ENCODE peak calls at places on chromosomes 1 and 21, in five cellular contexts. One of them, this sample, is unnamed.

GRCh38 chr1:215597961-215598360 is 30.9 kb downstream of the KCTD3 start:
- DNase-seq in fibroblast of the aortic adventitia: no peak
- DNase-seq in CD14-positive monocyte: no peak
- DNase-seq in heart right ventricle: no peak
- DNase-seq in nephron progenitor cell: no peak
- DNase-seq in this sample: no peak

GRCh38 chr1:228064741-228065542 is 17.6 kb upstream of the ARF1 start:
- DNase-seq in fibroblast of the aortic adventitia: no peak
- DNase-seq in CD14-positive monocyte: peak; percentile 44
- DNase-seq in nephron progenitor cell: no peak
- DNase-seq in heart right ventricle: no peak
- DNase-seq in this sample: peak; percentile 66

GRCh38 chr21:26795866-26796329 is 49.3 kb downstream of the ADAMTS1 start:
- DNase-seq in nephron progenitor cell: no peak
- DNase-seq in CD14-positive monocyte: no peak
- DNase-seq in fibroblast of the aortic adventitia: peak; percentile 98
- DNase-seq in heart right ventricle: no peak
- DNase-seq in this sample: peak; percentile 75

GRCh38 chr1:109620890-109621289 is 1.3 kb downstream of the AMPD2 start:
- DNase-seq in heart right ventricle: peak; percentile 93
- DNase-seq in fibroblast of the aortic adventitia: peak; percentile 91
- DNase-seq in nephron progenitor cell: peak; percentile 93
- DNase-seq in CD14-positive monocyte: peak; percentile 98
- DNase-seq in this sample: peak; percentile 100

GRCh38 chr1:30697571-30697970 is 25.8 kb downstream of the MATN1 start:
- DNase-seq in heart right ventricle: no peak
- DNase-seq in fibroblast of the aortic adventitia: no peak
- DNase-seq in CD14-positive monocyte: no peak
- DNase-seq in nephron progenitor cell: no peak
- DNase-seq in this sample: peak; percentile 78

GRCh38 chr1:26083246-26083645 is 15.8 kb upstream of the TRIM63 start:
- DNase-seq in nephron progenitor cell: no peak
- DNase-seq in fibroblast of the aortic adventitia: peak; percentile 54
- DNase-seq in CD14-positive monocyte: no peak
- DNase-seq in heart right ventricle: no peak
- DNase-seq in this sample: peak; percentile 65

GRCh38 chr21:39314155-39315027 is 959 bp upstream of the BRWD1 start:
- DNase-seq in heart right ventricle: peak; percentile 51
- DNase-seq in nephron progenitor cell: peak; percentile 61
- DNase-seq in fibroblast of the aortic adventitia: peak; percentile 78
- DNase-seq in CD14-positive monocyte: no peak
- DNase-seq in this sample: peak; percentile 92

GRCh38 chr1:204829133-204829532 is 41.5 kb upstream of the NFASC start:
- DNase-seq in nephron progenitor cell: no peak
- DNase-seq in CD14-positive monocyte: no peak
- DNase-seq in fibroblast of the aortic adventitia: no peak
- DNase-seq in heart right ventricle: no peak
- DNase-seq in this sample: no peak

GRCh38 chr1:170664828-170665617 is 1.1 kb downstream of the PRRX1 start:
- DNase-seq in fibroblast of the aortic adventitia: peak; percentile 59
- DNase-seq in heart right ventricle: peak; percentile 61
- DNase-seq in nephron progenitor cell: peak; percentile 46
- DNase-seq in CD14-positive monocyte: no peak
- DNase-seq in this sample: peak; percentile 89
- TF ChIP-seq CTCF in fibroblast of the aortic adventitia: peak; percentile 36
- TF ChIP-seq CTCF in heart right ventricle: peak; percentile 44
- TF ChIP-seq CTCF in nephron progenitor cell: no peak
- TF ChIP-seq CTCF in CD14-positive monocyte: no peak
- TF ChIP-seq CTCF in this sample: peak; percentile 29

GRCh38 chr1:156549390-156549789 is 23.0 kb downstream of the IQGAP3 start:
- DNase-seq in heart right ventricle: no peak
- DNase-seq in fibroblast of the aortic adventitia: no peak
- DNase-seq in nephron progenitor cell: no peak
- DNase-seq in CD14-positive monocyte: no peak
- DNase-seq in this sample: no peak
- TF ChIP-seq CTCF in heart right ventricle: no peak
- TF ChIP-seq CTCF in fibroblast of the aortic adventitia: no peak
- TF ChIP-seq CTCF in nephron progenitor cell: no peak
- TF ChIP-seq CTCF in CD14-positive monocyte: no peak
- TF ChIP-seq CTCF in this sample: no peak

DNA sequence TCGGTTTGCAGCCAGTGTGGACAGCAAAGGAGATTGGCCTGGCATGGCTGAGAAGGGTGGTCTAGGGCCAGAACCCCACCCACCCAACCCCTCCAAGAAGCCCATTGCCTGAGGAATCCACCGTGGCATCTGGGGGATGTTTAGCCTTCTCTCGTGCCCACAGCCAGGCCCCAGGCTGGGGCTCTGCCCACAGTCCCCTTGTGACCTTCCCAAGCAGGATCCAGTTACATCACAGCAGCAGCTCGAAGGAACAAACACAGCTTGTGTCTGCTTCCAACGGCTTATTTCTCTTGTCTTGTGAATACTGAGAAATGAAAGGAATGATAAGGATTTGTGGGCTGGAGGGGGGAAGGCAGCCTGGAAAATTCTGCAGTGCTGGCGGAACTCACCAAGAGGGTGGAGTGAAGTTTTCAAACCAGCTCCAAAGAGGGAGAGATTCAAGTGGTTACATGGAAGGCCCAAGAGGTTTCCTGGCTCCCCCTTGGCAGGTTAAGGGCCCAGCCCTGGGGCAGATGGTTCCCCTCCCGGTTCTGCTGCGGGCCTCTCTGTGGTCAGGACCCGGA is 61.6 kb downstream of the DHRS3 start:
- DNase-seq in CD14-positive monocyte: no peak
- DNase-seq in fibroblast of the aortic adventitia: peak; percentile 96
- DNase-seq in nephron progenitor cell: no peak
- DNase-seq in heart right ventricle: peak; percentile 61
- DNase-seq in this sample: peak; percentile 98
- TF ChIP-seq CTCF in CD14-positive monocyte: no peak
- TF ChIP-seq CTCF in fibroblast of the aortic adventitia: no peak
- TF ChIP-seq CTCF in nephron progenitor cell: no peak
- TF ChIP-seq CTCF in heart right ventricle: no peak
- TF ChIP-seq CTCF in this sample: no peak

DNA sequence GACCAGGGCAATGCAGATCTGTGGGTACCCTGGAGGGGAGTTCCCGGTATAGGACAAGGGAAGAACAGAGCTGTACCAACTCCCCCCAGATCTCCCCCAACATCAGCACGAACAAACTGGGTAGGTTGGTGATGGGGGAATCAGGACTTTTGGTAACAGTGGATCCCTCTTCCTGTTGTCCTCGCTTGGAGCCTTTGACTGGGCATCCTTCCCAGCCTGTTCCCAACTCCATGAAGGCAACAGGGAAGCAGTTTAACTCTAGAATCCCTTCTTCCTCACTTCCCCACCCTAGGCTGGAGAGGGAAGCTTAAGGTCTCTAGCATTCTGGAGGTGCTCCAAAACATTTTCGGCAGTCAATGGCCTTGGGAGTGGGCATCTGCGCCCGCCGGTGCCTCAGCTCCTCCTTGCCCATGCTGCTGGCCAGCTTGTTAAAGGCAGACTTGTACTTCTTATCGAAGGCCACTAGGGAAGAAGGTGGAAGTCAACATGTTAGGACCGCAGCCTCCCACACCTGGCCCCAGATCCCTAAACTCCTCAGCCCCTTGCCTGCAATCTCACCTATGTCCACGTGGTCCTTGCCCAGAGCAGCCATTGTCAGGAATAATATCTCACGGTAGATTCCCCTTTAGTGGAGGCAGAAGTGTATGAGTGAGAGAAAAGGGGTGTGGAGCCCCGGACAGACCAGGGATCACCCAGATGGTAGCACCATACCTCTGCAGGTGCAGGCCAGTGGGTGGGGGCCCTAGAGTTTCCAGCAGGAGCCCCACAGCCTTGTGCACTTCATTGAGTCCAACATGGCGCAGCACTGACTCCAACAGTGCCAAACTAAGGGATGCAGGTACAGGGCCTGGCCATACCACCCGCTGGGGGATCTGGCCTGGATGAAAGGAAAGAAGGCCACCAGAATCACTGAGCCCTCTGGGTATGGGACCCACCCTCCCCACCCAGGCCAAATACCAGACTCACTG is 7.5 kb upstream of the GATAD2B start:
- DNase-seq in nephron progenitor cell: no peak
- DNase-seq in heart right ventricle: no peak
- DNase-seq in CD14-positive monocyte: no peak
- DNase-seq in fibroblast of the aortic adventitia: no peak
- DNase-seq in this sample: peak; percentile 41
- TF ChIP-seq CTCF in nephron progenitor cell: no peak
- TF ChIP-seq CTCF in heart right ventricle: no peak
- TF ChIP-seq CTCF in CD14-positive monocyte: no peak
- TF ChIP-seq CTCF in fibroblast of the aortic adventitia: no peak
- TF ChIP-seq CTCF in this sample: no peak

DNA sequence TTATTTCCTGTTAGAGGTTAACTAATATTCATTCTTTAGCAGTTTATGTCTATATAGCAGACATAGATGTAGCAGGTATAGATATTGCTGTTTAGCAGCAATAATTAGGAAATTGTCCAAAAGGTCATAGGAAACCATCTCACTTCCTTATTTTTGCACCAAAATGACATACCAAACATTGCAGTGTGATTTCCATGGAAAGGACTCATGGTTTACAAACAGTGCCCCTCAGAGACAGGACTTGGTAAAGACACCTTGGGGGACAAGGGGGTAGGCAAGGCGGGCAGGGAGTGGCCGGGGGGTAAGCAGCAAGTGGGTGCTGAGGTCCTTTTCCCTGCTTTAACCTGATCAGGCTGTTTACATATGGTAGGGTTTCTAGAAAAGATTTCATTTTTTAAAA is 30.5 kb downstream of the BATF3 start:
- DNase-seq in nephron progenitor cell: no peak
- DNase-seq in CD14-positive monocyte: peak; percentile 60
- DNase-seq in heart right ventricle: no peak
- DNase-seq in fibroblast of the aortic adventitia: no peak
- DNase-seq in this sample: peak; percentile 70
- TF ChIP-seq CTCF in nephron progenitor cell: peak; percentile 20
- TF ChIP-seq CTCF in CD14-positive monocyte: peak; percentile 74
- TF ChIP-seq CTCF in heart right ventricle: peak; percentile 21
- TF ChIP-seq CTCF in fibroblast of the aortic adventitia: peak; percentile 8
- TF ChIP-seq CTCF in this sample: peak; percentile 39

GRCh38 chr1:9652379-9653194 is 1.1 kb downstream of the PIK3CD start:
- DNase-seq in nephron progenitor cell: peak; percentile 16
- DNase-seq in fibroblast of the aortic adventitia: no peak
- DNase-seq in CD14-positive monocyte: no peak
- DNase-seq in heart right ventricle: peak; percentile 39
- DNase-seq in this sample: peak; percentile 85
- TF ChIP-seq CTCF in nephron progenitor cell: no peak
- TF ChIP-seq CTCF in fibroblast of the aortic adventitia: no peak
- TF ChIP-seq CTCF in CD14-positive monocyte: no peak
- TF ChIP-seq CTCF in heart right ventricle: no peak
- TF ChIP-seq CTCF in this sample: no peak

GRCh38 chr21:25361097-25361496 is 246.2 kb downstream of the MRPL39 start:
- DNase-seq in nephron progenitor cell: no peak
- DNase-seq in heart right ventricle: no peak
- DNase-seq in fibroblast of the aortic adventitia: no peak
- DNase-seq in CD14-positive monocyte: no peak
- DNase-seq in this sample: no peak
- TF ChIP-seq CTCF in nephron progenitor cell: no peak
- TF ChIP-seq CTCF in heart right ventricle: no peak
- TF ChIP-seq CTCF in fibroblast of the aortic adventitia: no peak
- TF ChIP-seq CTCF in CD14-positive monocyte: no peak
- TF ChIP-seq CTCF in this sample: no peak

GRCh38 chr1:160544647-160545046 is 21.6 kb upstream of the SLAMF6 start:
- DNase-seq in nephron progenitor cell: no peak
- DNase-seq in heart right ventricle: no peak
- DNase-seq in fibroblast of the aortic adventitia: peak; percentile 5
- DNase-seq in CD14-positive monocyte: no peak
- DNase-seq in this sample: peak; percentile 44
- TF ChIP-seq CTCF in nephron progenitor cell: peak; percentile 37
- TF ChIP-seq CTCF in heart right ventricle: peak; percentile 33
- TF ChIP-seq CTCF in fibroblast of the aortic adventitia: peak; percentile 32
- TF ChIP-seq CTCF in CD14-positive monocyte: peak; percentile 68
- TF ChIP-seq CTCF in this sample: peak; percentile 44

DNA sequence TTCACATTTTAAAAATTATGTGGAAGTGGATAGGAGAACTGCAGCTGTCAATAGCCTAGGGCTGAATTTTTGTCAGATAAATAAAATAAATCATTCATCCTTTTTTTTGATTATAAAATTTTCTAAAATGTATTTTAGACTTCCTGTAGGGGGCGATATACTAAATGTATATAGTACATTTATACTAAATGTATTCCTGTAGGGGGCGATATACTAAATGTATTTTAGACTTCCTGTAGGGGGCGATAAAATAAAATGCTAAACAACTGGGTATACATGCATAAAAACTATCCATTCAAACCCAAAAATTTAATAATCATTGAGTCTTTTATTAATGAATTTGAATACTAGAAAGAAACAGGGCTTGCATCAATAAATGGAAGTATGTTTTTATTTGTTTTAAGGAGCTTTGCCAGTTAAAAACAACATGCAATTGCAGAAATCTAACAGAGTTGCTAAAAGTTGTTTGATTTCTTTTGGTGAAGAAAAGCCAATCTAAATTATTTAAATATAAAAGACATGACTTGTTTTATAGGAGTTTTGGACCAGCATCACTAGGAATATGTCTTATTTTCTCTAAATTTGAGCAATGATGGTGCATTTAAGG is 31.4 kb downstream of the CLCA1 start:
- DNase-seq in nephron progenitor cell: no peak
- DNase-seq in heart right ventricle: no peak
- DNase-seq in fibroblast of the aortic adventitia: peak; percentile 27
- DNase-seq in CD14-positive monocyte: no peak
- DNase-seq in this sample: no peak
- TF ChIP-seq CTCF in nephron progenitor cell: peak; percentile 94
- TF ChIP-seq CTCF in heart right ventricle: peak; percentile 79
- TF ChIP-seq CTCF in fibroblast of the aortic adventitia: peak; percentile 54
- TF ChIP-seq CTCF in CD14-positive monocyte: peak; percentile 100
- TF ChIP-seq CTCF in this sample: peak; percentile 99

DNA sequence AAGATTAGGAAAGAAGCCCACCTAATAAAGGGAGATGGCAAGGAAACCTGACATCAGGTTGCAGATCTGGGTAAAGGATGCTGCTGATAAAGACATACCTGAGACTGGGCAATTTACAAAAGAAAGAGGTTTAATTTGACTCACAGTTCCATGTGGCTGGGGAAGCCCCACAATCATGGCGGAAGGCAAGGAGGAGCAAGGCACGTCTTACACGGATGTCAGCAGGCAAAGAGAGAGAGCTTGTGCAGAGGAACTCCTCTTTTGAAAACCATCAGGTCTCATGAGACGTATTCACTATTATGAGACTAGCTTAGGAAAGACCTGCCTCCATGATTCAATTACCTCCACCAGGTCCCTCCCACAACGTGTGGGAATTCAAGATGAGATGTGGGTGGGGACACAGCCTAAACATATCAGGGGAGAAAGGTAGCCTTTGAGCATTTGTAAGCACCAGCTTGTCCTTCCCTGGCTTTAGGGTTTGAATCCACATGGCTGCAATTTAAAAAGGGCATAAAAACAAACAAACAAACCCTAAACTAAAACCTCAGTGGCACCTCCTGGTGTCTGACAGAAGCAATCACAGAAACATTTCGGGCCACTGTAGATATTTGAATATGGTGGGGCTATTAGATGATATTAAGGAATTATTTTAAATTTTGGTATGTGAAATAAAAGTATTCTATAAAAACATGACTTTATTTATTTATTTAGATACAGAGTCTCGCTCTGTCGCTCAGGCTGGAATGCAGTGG is 33.1 kb downstream of the SLC2A7 start:
- DNase-seq in fibroblast of the aortic adventitia: no peak
- DNase-seq in heart right ventricle: no peak
- DNase-seq in nephron progenitor cell: no peak
- DNase-seq in CD14-positive monocyte: no peak
- DNase-seq in this sample: peak; percentile 47
- TF ChIP-seq CTCF in fibroblast of the aortic adventitia: peak; percentile 24
- TF ChIP-seq CTCF in heart right ventricle: peak; percentile 11
- TF ChIP-seq CTCF in nephron progenitor cell: no peak
- TF ChIP-seq CTCF in CD14-positive monocyte: peak; percentile 54
- TF ChIP-seq CTCF in this sample: peak; percentile 33

This sample was measured in osteoblast.